ENCODE peak calls at places on chromosome 22, in six cellular contexts. N is heart left ventricle, S is thoracic aorta, P is hepatocyte, K is stomach, T is GDM1. Q is an unnamed sample.

GRCh38 chr22:47432683-47433082 is 670.2 kb downstream of the TBC1D22A start:
- DNase-seq in P (no peak), T (no peak), N (no peak), K (no peak), S (no peak), Q (no peak)

GRCh38 chr22:43031617-43032016 is 16.7 kb upstream of the PACSIN2 start:
- DNase-seq in K (no peak), N (no peak), S (no peak), T (no peak), P (no peak), Q (no peak)

GRCh38 chr22:40261783-40262182 is 84.1 kb downstream of the TNRC6B start:
- DNase-seq in P (no peak), N (no peak), S (no peak), T (no peak), K (no peak), Q (no peak)

GRCh38 chr22:39661842-39662676 is 91.5 kb downstream of the CACNA1I start:
- DNase-seq in P (peak), K (peak), T (no peak), N (no peak), S (no peak), Q (no peak)

GRCh38 chr22:23305922-23306374 is 125.6 kb downstream of the BCR start:
- DNase-seq in T (no peak), P (peak), S (peak), K (peak), N (peak), Q (peak)

GRCh38 chr22:19325296-19325950 is 33.9 kb upstream of the CLTCL1 start:
- DNase-seq in S (no peak), K (no peak), T (no peak), N (no peak), P (no peak), Q (no peak)

GRCh38 chr22:27108425-27109114 is 451.2 kb downstream of the MIAT start:
- DNase-seq in P (peak), N (peak), S (no peak), T (no peak), K (peak), Q (peak)

GRCh38 chr22:17213976-17214375 is 5.3 kb downstream of the ADA2 start:
- DNase-seq in K (peak), N (peak), T (no peak), S (no peak), P (peak), Q (peak)

Q was measured in Right ventricle myocardium superior.